ENCODE peak calls at places on chromosome 15, in six cellular contexts. B is suprapubic skin, G is lower leg skin, L is heart left ventricle, C is uterus, O is testis. I is an unnamed sample.

GRCh38 chr15:23397779-23398178 is 43.2 kb downstream of the GOLGA8S start:
- DNase-seq in B (no peak), C (no peak), G (no peak), O (no peak), L (peak; percentile 19), I (no peak)

GRCh38 chr15:73950479-73951043 is 24.3 kb downstream of the LOXL1 start:
- DNase-seq in O (no peak), G (no peak), L (no peak), C (no peak), B (peak; percentile 53), I (no peak)

GRCh38 chr15:87527416-87527815 is 729.1 kb downstream of the NTRK3 start:
- DNase-seq in O (no peak), L (no peak), C (no peak), B (no peak), G (no peak), I (peak; percentile 21)

GRCh38 chr15:27743638-27744037 is 355.5 kb downstream of the OCA2 start:
- DNase-seq in G (no peak), B (no peak), L (no peak), C (no peak), O (no peak), I (no peak)

GRCh38 chr15:98548172-98548971 is 100.0 kb upstream of the IGF1R start:
- DNase-seq in L (peak; percentile 68), G (peak; percentile 65), O (peak; percentile 78), C (peak; percentile 70), B (peak; percentile 87), I (peak; percentile 83)

GRCh38 chr15:41512512-41513281 is 930 bp downstream of the LTK start:
- DNase-seq in B (no peak), C (no peak), O (peak; percentile 15), L (no peak), G (no peak), I (no peak)

GRCh38 chr15:26126819-26127387 is 263.8 kb upstream of the ATP10A start:
- DNase-seq in B (no peak), G (no peak), C (no peak), O (no peak), L (no peak), I (no peak)

GRCh38 chr15:56327721-56328502 is 37.3 kb upstream of the TEX9 start:
- DNase-seq in O (no peak), L (no peak), G (peak; percentile 43), C (no peak), B (no peak), I (no peak)

GRCh38 chr15:90138071-90138833 is 36.0 kb upstream of the IDH2 start:
- DNase-seq in B (no peak), G (no peak), O (no peak), C (no peak), L (peak; percentile 26), I (no peak)

GRCh38 chr15:47244361-47244760 is 472.9 kb upstream of the SEMA6D start:
- DNase-seq in B (no peak), L (no peak), C (no peak), G (no peak), O (no peak), I (no peak)

GRCh38 chr15:96893159-96893906 is 562.8 kb downstream of the NR2F2 start:
- DNase-seq in C (peak; percentile 23), L (no peak), G (no peak), O (peak; percentile 43), B (no peak), I (peak; percentile 18)

GRCh38 chr15:55196011-55196410 is 730 bp downstream of the RSL24D1 start:
- DNase-seq in C (no peak), B (no peak), G (no peak), O (no peak), L (no peak), I (no peak)

GRCh38 chr15:33448961-33449611 is 138.3 kb downstream of the RYR3 start:
- DNase-seq in G (no peak), O (no peak), L (no peak), C (no peak), B (no peak), I (peak; percentile 20)

GRCh38 chr15:73851679-73852078 is 21.7 kb upstream of the TBC1D21 start:
- DNase-seq in L (no peak), G (no peak), B (peak; percentile 28), C (no peak), O (peak; percentile 56), I (peak; percentile 34)

GRCh38 chr15:74124196-74124595 is 6.2 kb upstream of the ISLR2 start:
- DNase-seq in L (no peak), O (no peak), C (no peak), G (no peak), B (no peak), I (no peak)

GRCh38 chr15:41804920-41805666 is 22.8 kb upstream of the JMJD7 start:
- DNase-seq in C (no peak), G (no peak), B (no peak), O (no peak), L (no peak), I (no peak)

GRCh38 chr15:66862111-66862815 is 160.2 kb downstream of the SMAD6 start:
- DNase-seq in L (no peak), G (no peak), C (no peak), B (no peak), O (peak; percentile 9), I (no peak)

GRCh38 chr15:62739082-62739481 is 303.5 kb upstream of the TPM1 start:
- DNase-seq in O (no peak), L (no peak), C (no peak), G (no peak), B (no peak), I (no peak)

GRCh38 chr15:49152552-49153337 is 2.7 kb downstream of the COPS2 start:
- DNase-seq in C (no peak), G (no peak), L (no peak), O (no peak), B (no peak), I (no peak)

GRCh38 chr15:41207687-41208448 is 22.7 kb downstream of the EXD1 start:
- DNase-seq in L (no peak), C (no peak), O (no peak), G (no peak), B (no peak), I (no peak)

GRCh38 chr15:80456517-80457497 is 52.6 kb downstream of the ARNT2 start:
- DNase-seq in C (no peak), G (no peak), O (no peak), L (no peak), B (no peak), I (no peak)

GRCh38 chr15:31338879-31339557 is 12.4 kb downstream of the KLF13 start:
- DNase-seq in L (peak; percentile 86), O (peak; percentile 95), B (no peak), C (peak; percentile 75), G (no peak), I (peak; percentile 93)

GRCh38 chr15:66848116-66848515 is 146.1 kb downstream of the SMAD6 start:
- DNase-seq in B (no peak), L (peak; percentile 3), G (no peak), O (no peak), C (no peak), I (no peak)

GRCh38 chr15:80643296-80643965 is 51.7 kb upstream of the ABHD17C start:
- DNase-seq in G (no peak), L (no peak), B (no peak), C (no peak), O (no peak), I (no peak)

GRCh38 chr15:48754011-48754410 is 56.9 kb downstream of the CEP152 start:
- DNase-seq in O (no peak), C (no peak), G (no peak), B (no peak), L (no peak), I (no peak)

GRCh38 chr15:75104804-75105557 is 81.6 kb downstream of the PPCDC start:
- DNase-seq in G (peak; percentile 45), O (no peak), C (no peak), L (peak; percentile 52), B (no peak), I (peak; percentile 64)

GRCh38 chr15:59371458-59372351 is 966 bp downstream of the MYO1E start:
- DNase-seq in C (peak; percentile 19), L (peak; percentile 32), B (no peak), G (peak; percentile 28), O (peak; percentile 28), I (peak; percentile 82)

GRCh38 chr15:40992241-40992741 is 39.0 kb downstream of the CHAC1 start:
- DNase-seq in G (no peak), L (no peak), O (no peak), B (no peak), C (no peak), I (no peak)

GRCh38 chr15:92655178-92655995 is at the start of gene FAM174B:
- DNase-seq in G (no peak), C (no peak), B (no peak), L (peak; percentile 50), O (peak; percentile 68), I (peak; percentile 67)
- TF ChIP-seq POLR2A in G (no peak), C (peak; percentile 44), B (no peak), L (peak; percentile 18), O (no peak), I (peak; percentile 74)

DNA sequence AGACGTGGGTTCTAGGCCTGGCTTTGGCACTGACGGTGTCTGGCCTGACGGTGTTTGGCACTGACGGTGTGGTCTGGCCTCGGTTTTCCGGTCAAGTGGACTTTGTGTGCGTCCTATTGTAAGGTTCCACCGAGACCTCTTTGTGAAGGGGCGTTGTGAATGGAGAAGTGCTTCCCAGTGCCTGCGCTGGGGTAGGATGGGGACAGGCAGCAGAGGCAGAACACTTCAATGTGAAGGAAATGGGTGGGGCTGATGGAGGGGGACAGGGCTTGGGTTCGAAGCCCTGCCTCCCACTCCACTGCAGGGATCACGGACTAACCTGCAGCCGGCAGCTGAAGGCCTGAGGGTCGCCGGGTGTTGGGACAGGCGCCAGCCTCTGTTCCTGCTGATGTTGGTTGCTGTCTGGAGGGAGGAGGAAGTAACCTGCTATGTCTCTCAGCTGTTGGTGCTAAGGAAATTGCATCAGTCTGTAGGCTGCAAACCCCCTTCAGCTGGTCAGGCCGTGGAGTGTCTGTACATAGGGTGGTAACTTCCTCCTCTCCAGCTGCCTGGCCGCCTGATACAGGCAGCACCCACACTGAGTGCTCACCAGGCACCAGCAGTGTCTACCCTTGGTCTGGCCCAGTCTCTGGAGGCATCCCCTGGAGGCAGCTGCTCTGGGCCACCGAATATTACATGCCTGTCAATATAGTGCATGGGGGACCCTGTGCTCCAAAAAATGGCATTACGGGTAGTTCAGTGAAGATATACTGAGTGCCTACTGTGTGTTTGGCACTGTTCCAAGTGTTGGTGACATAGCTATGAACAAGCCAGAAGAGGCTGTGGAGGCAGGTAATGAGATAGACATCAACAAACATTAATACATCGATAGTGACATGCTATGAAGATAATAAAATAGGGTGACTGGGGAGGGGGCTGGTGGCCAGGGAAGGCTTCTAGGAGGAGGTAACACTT is 1.1 kb downstream of the TM6SF1 start:
- DNase-seq in C (peak; percentile 39), B (peak; percentile 71), O (peak; percentile 34), G (peak; percentile 53), L (peak; percentile 56), I (peak; percentile 21)
- H3K4me3 ChIP-seq in C (no peak overlapping the region), B (peak overlapping the region; percentile 65), O (peak overlapping the region; percentile 55), G (no peak overlapping the region), L (peak overlapping the region; percentile 58), I (no peak overlapping the region)

GRCh38 chr15:52678468-52679231 is 538 bp downstream of the ATOSA start:
- DNase-seq in C (peak; percentile 63), G (peak; percentile 60), O (peak; percentile 63), B (peak; percentile 87), L (peak; percentile 72), I (peak; percentile 94)
- TF ChIP-seq POLR2A in C (no peak), G (no peak), O (no peak), B (peak; percentile 18), L (no peak), I (peak; percentile 82)

GRCh38 chr15:68559342-68560310 is 19.2 kb upstream of the CORO2B start:
- DNase-seq in C (peak; percentile 77), O (peak; percentile 88), G (peak; percentile 63), B (peak; percentile 83), L (peak; percentile 79), I (peak; percentile 71)
- H3K4me3 ChIP-seq in C (peak overlapping the region; percentile 38), O (peak overlapping the region; percentile 45), G (no peak overlapping the region), B (peak overlapping the region; percentile 36), L (peak overlapping the region; percentile 52), I (no peak overlapping the region)